ENCODE peak calls at places on chromosomes 3 and 15, in seven cellular contexts. V, F, X, I, A, P and M are unnamed samples.
A peak's percentile ranks its signal among the peaks of the same experiment; 100 is the strongest.

GRCh38 chr15:29128671-29129070 is 141.0 kb downstream of the NSMCE3 start:
- DNase-seq in A (no peak), F (peak; percentile 1), I (peak; percentile 9), X (no peak), V (no peak), P (no peak), M (no peak)

GRCh38 chr3:23948761-23949160 is 3.7 kb downstream of the NR1D2 start:
- DNase-seq in P (no peak), X (no peak), I (no peak), V (no peak), F (no peak), A (no peak), M (no peak)

GRCh38 chr15:100520132-100520921 is 8.4 kb downstream of the CERS3 start:
- DNase-seq in F (no peak), A (no peak), P (no peak), X (no peak), I (peak; percentile 49), V (no peak), M (no peak)

GRCh38 chr3:23685484-23686258 is 120.1 kb upstream of the UBE2E1 start:
- DNase-seq in P (peak; percentile 88), F (peak; percentile 79), I (peak; percentile 89), A (peak; percentile 36), V (no peak), X (no peak), M (no peak)

GRCh38 chr15:39774688-39775267 is 7.9 kb downstream of the FSIP1 start:
- DNase-seq in F (no peak), X (no peak), A (no peak), P (no peak), I (no peak), V (peak; percentile 33), M (no peak)

GRCh38 chr3:111737056-111737711 is 121.9 kb upstream of the PHLDB2 start:
- DNase-seq in F (no peak), V (no peak), I (peak; percentile 49), P (peak; percentile 60), X (no peak), A (no peak), M (no peak)

GRCh38 chr3:187839422-187839821 is 94.2 kb upstream of the BCL6 start:
- DNase-seq in A (no peak), I (no peak), X (no peak), P (no peak), V (no peak), F (no peak), M (no peak)

GRCh38 chr15:24848050-24848449 is 106.7 kb upstream of the SNRPN start:
- DNase-seq in X (no peak), A (no peak), I (peak; percentile 56), F (peak; percentile 66), P (peak; percentile 57), V (no peak), M (peak; percentile 84)

GRCh38 chr3:4906107-4906621 is 73.1 kb upstream of the BHLHE40 start:
- DNase-seq in X (no peak), I (no peak), P (no peak), F (peak; percentile 9), A (peak; percentile 69), V (no peak), M (no peak)

GRCh38 chr3:36812240-36812639 is 47.9 kb upstream of the DCLK3 start:
- DNase-seq in V (no peak), P (no peak), I (no peak), F (no peak), X (no peak), A (no peak), M (no peak)

GRCh38 chr3:11944052-11944673 is 60.0 kb upstream of the SYN2 start:
- DNase-seq in A (peak; percentile 58), V (no peak), P (no peak), I (no peak), F (peak; percentile 39), X (no peak), M (peak; percentile 80)

GRCh38 chr15:38378162-38378560 is 75.8 kb upstream of the FAM98B start:
- DNase-seq in I (peak; percentile 63), X (no peak), A (no peak), V (no peak), P (peak; percentile 78), F (peak; percentile 13), M (no peak)

GRCh38 chr15:45645026-45645980 is 10.5 kb downstream of the SQOR start:
- DNase-seq in P (no peak), I (no peak), A (no peak), V (no peak), X (no peak), F (no peak), M (no peak)

GRCh38 chr15:90839187-90840071 is 29.0 kb upstream of the FURIN start:
- DNase-seq in P (no peak), V (peak; percentile 86), A (peak; percentile 80), F (no peak), X (peak; percentile 33), I (peak; percentile 64), M (peak; percentile 88)

GRCh38 chr3:127210654-127210943 is 17.7 kb downstream of the PRR23E start:
- DNase-seq in X (no peak), I (no peak), P (no peak), V (no peak), A (no peak), F (no peak), M (no peak)

GRCh38 chr15:62748175-62748574 is 294.4 kb upstream of the TPM1 start:
- DNase-seq in P (no peak), V (no peak), I (no peak), F (peak; percentile 41), X (no peak), A (no peak), M (no peak)

GRCh38 chr3:42892169-42892568 is 13.8 kb upstream of the ZNF662 start:
- DNase-seq in V (no peak), X (no peak), P (no peak), F (no peak), I (no peak), A (no peak), M (no peak)

GRCh38 chr3:55485208-55485791 is 1.8 kb downstream of the WNT5A start:
- DNase-seq in F (peak; percentile 55), X (peak; percentile 82), I (peak; percentile 77), V (peak; percentile 90), P (peak; percentile 74), A (peak; percentile 90), M (peak; percentile 93)

GRCh38 chr15:77312523-77312922 is 107.4 kb downstream of the PEAK1 start:
- DNase-seq in A (no peak), I (no peak), F (no peak), P (no peak), V (no peak), X (no peak), M (no peak)

GRCh38 chr3:8629151-8630021 is 15.2 kb downstream of the SSUH2 start:
- DNase-seq in I (peak; percentile 88), V (no peak), P (peak; percentile 52), F (no peak), X (no peak), A (peak; percentile 21), M (no peak)

GRCh38 chr3:172140499-172141391 is 101.4 kb downstream of the FNDC3B start:
- DNase-seq in X (no peak), P (peak; percentile 48), A (no peak), I (peak; percentile 54), V (no peak), F (no peak), M (no peak)
- H3K4me3 ChIP-seq in X (no peak overlapping the region), P (no peak overlapping the region), A (no peak overlapping the region), I (no peak overlapping the region), V (no peak overlapping the region), F (no peak overlapping the region), M (peak overlapping the region; percentile 62)

GRCh38 chr3:171054921-171055320 is 28.4 kb upstream of the SLC2A2 start:
- DNase-seq in F (no peak), P (no peak), I (no peak), V (no peak), A (no peak), X (no peak), M (no peak)

GRCh38 chr3:171055336-171056178 is 29.0 kb upstream of the SLC2A2 start:
- DNase-seq in I (no peak), X (no peak), V (no peak), A (no peak), F (no peak), P (no peak), M (no peak)

GRCh38 chr3:171056528-171056927 is 30.0 kb upstream of the SLC2A2 start:
- DNase-seq in V (no peak), F (no peak), A (no peak), I (no peak), X (no peak), P (no peak), M (no peak)

GRCh38 chr3:171057075-171057474 is 30.6 kb upstream of the SLC2A2 start:
- DNase-seq in I (no peak), P (no peak), V (no peak), A (no peak), X (no peak), F (no peak), M (no peak)

GRCh38 chr3:171054231-171054630 is 27.7 kb upstream of the SLC2A2 start:
- DNase-seq in P (no peak), V (no peak), A (no peak), F (no peak), X (no peak), I (no peak), M (no peak)
- H3K4me3 ChIP-seq in P (no peak overlapping the region), V (no peak overlapping the region), A (no peak overlapping the region), F (no peak overlapping the region), X (no peak overlapping the region), I (no peak overlapping the region), M (no peak overlapping the region)

DNA sequence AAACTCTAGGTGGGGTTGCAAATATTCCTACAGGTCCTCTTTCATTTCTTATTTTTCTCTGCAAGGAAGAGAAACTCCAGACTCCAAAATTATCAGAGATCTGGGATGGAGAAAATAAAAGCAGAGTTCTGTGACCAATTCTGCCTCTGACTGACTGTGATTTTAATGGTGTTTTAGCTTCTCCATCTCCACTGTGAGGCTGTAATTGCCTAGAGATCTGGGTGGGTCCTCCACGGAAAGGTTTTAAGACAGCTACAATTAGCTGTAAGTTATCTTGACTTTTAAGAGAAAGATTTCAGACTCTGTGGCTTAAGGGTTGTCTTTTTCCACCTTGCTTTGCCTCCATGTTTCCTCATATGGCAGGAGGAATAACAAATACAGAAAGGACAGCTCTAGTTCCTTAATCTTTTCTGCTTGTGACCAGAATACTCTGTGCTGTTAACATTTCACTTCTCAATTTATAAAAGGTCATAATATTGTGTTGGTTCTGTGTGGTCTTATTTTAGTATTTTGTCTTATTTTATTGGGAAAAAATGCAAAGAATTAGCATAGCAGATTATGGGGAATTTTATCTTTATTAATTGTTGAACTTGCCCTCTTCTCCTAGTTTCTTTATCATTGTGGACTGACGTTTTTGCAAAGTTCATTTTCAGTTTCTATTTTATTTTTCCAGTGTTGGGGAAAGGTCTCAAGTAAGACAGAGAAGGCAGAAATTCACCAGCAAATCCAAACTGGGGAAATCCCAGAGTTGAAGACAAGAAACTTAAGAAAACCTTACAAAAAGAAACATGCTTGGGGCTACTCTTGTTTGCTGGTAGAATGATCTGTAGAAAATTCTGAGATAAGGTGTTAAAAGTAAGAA is 157.9 kb downstream of the RAP2B start:
- DNase-seq in X (no peak), P (no peak), A (no peak), F (no peak), I (no peak), V (no peak), M (no peak)
- H3K4me3 ChIP-seq in X (no peak overlapping the region), P (no peak overlapping the region), A (no peak overlapping the region), F (no peak overlapping the region), I (no peak overlapping the region), V (no peak overlapping the region), M (no peak overlapping the region)

DNA sequence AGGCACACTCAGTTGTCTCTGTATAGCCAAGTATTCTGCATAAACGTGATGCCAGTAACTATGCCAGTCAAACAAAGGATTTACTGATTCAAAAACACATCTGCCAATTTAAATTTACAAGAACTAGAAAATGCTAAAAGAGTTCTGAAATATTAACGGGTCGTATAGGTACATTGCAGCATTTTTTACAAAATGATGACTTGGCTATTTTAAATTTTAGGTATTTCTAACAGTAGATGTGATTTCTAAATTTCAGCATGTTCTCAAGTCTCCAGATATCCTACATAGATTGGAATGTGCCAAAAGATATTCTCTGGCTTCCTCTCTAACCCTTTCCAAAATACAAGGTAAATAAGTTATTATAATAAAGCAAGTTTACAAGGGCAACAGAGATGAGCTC is 60.3 kb downstream of the MORC1 start:
- DNase-seq in V (no peak), X (no peak), I (no peak), P (no peak), F (no peak), A (no peak), M (no peak)
- H3K4me3 ChIP-seq in V (no peak overlapping the region), X (no peak overlapping the region), I (no peak overlapping the region), P (no peak overlapping the region), F (no peak overlapping the region), A (no peak overlapping the region), M (no peak overlapping the region)